ENCODE peak calls at places on chromosomes 13 and 19, in five cellular contexts. One of them, this sample, is unnamed. For H3K27me3, the result is how much of the 10 kb centered on the place peaks cover.

GRCh38 chr19:42284641-42285341 is 15.7 kb downstream of the CIC start:
- DNase-seq in neural progenitor cell: peak
- DNase-seq in PC-3: no peak
- DNase-seq in fibroblast of lung: no peak
- DNase-seq in H1: peak
- DNase-seq in this sample: no peak

GRCh38 chr19:44164673-44165512 is at the start of gene ZNF226:
- DNase-seq in neural progenitor cell: peak
- DNase-seq in PC-3: peak
- DNase-seq in H1: peak
- DNase-seq in fibroblast of lung: peak
- DNase-seq in this sample: peak

GRCh38 chr13:45872574-45872973 is 21.0 kb upstream of the SIAH3 start:
- DNase-seq in fibroblast of lung: no peak
- DNase-seq in H1: no peak
- DNase-seq in PC-3: no peak
- DNase-seq in neural progenitor cell: no peak
- DNase-seq in this sample: no peak

GRCh38 chr13:112521073-112521685 is 66.8 kb downstream of the TUBGCP3 start:
- DNase-seq in neural progenitor cell: no peak
- DNase-seq in PC-3: no peak
- DNase-seq in H1: peak
- DNase-seq in fibroblast of lung: peak
- DNase-seq in this sample: no peak

GRCh38 chr19:46614114-46614701 is 10.7 kb downstream of the PTGIR start:
- DNase-seq in H1: peak
- DNase-seq in fibroblast of lung: peak
- DNase-seq in PC-3: peak
- DNase-seq in neural progenitor cell: peak
- DNase-seq in this sample: no peak

GRCh38 chr13:114264886-114265611 is 16.4 kb upstream of the UPF3A start:
- DNase-seq in neural progenitor cell: no peak
- DNase-seq in H1: no peak
- DNase-seq in PC-3: no peak
- DNase-seq in fibroblast of lung: peak
- DNase-seq in this sample: no peak

GRCh38 chr19:13838943-13839192 is 38.1 kb upstream of the NANOS3 start:
- DNase-seq in PC-3: no peak
- DNase-seq in fibroblast of lung: no peak
- DNase-seq in H1: no peak
- DNase-seq in neural progenitor cell: no peak
- DNase-seq in this sample: no peak

GRCh38 chr13:109346060-109346459 is 440.3 kb downstream of the IRS2 start:
- DNase-seq in fibroblast of lung: no peak
- DNase-seq in H1: no peak
- DNase-seq in neural progenitor cell: no peak
- DNase-seq in PC-3: no peak
- DNase-seq in this sample: no peak

GRCh38 chr13:44159633-44160279 is 213.9 kb upstream of the SERP2 start:
- DNase-seq in H1: no peak
- DNase-seq in neural progenitor cell: no peak
- DNase-seq in fibroblast of lung: peak
- DNase-seq in PC-3: peak
- DNase-seq in this sample: peak

GRCh38 chr13:48184260-48184659 is 48.7 kb upstream of the ITM2B start:
- DNase-seq in neural progenitor cell: no peak
- DNase-seq in fibroblast of lung: no peak
- DNase-seq in H1: no peak
- DNase-seq in PC-3: no peak
- DNase-seq in this sample: no peak

GRCh38 chr13:24023073-24023472 is 125.8 kb upstream of the C1QTNF9B start:
- DNase-seq in PC-3: no peak
- DNase-seq in neural progenitor cell: no peak
- DNase-seq in H1: no peak
- DNase-seq in fibroblast of lung: no peak
- DNase-seq in this sample: no peak

GRCh38 chr13:64723735-64724134 is 2506.4 kb downstream of the PCDH9 start:
- DNase-seq in PC-3: peak
- DNase-seq in fibroblast of lung: peak
- DNase-seq in H1: no peak
- DNase-seq in neural progenitor cell: no peak
- DNase-seq in this sample: peak

GRCh38 chr19:42286349-42287016 is 15.4 kb upstream of the PRR19 start:
- DNase-seq in fibroblast of lung: peak
- DNase-seq in H1: no peak
- DNase-seq in PC-3: no peak
- DNase-seq in neural progenitor cell: no peak
- DNase-seq in this sample: no peak

GRCh38 chr13:79448413-79448812 is 32.5 kb upstream of the NDFIP2 start:
- DNase-seq in fibroblast of lung: peak
- DNase-seq in PC-3: no peak
- DNase-seq in neural progenitor cell: no peak
- DNase-seq in H1: no peak
- DNase-seq in this sample: no peak

GRCh38 chr19:13334801-13335481 is 171.3 kb downstream of the CACNA1A start:
- DNase-seq in neural progenitor cell: no peak
- DNase-seq in fibroblast of lung: no peak
- DNase-seq in PC-3: peak
- DNase-seq in H1: no peak
- DNase-seq in this sample: no peak

GRCh38 chr19:2523630-2524311 is 47.8 kb downstream of the GADD45B start:
- DNase-seq in PC-3: no peak
- DNase-seq in fibroblast of lung: peak
- DNase-seq in neural progenitor cell: peak
- DNase-seq in H1: no peak
- DNase-seq in this sample: no peak

GRCh38 chr13:30362869-30363268 is 55.5 kb upstream of the KATNAL1 start:
- DNase-seq in PC-3: no peak
- DNase-seq in neural progenitor cell: no peak
- DNase-seq in H1: no peak
- DNase-seq in fibroblast of lung: no peak
- DNase-seq in this sample: no peak

GRCh38 chr19:48654299-48655059 is 8.5 kb upstream of the CA11 start:
- DNase-seq in neural progenitor cell: no peak
- DNase-seq in PC-3: no peak
- DNase-seq in fibroblast of lung: peak
- DNase-seq in H1: no peak
- DNase-seq in this sample: no peak

GRCh38 chr13:23778879-23779278 is 110.3 kb downstream of the MIPEP start:
- DNase-seq in H1: no peak
- DNase-seq in fibroblast of lung: peak
- DNase-seq in neural progenitor cell: no peak
- DNase-seq in PC-3: peak
- DNase-seq in this sample: no peak

GRCh38 chr13:62130016-62130970 is 714.6 kb upstream of the PCDH20 start:
- DNase-seq in H1: no peak
- DNase-seq in PC-3: no peak
- DNase-seq in fibroblast of lung: no peak
- DNase-seq in neural progenitor cell: peak
- DNase-seq in this sample: no peak

GRCh38 chr13:39971526-39971925 is 316.1 kb downstream of the COG6 start:
- DNase-seq in fibroblast of lung: no peak
- DNase-seq in neural progenitor cell: no peak
- DNase-seq in PC-3: no peak
- DNase-seq in H1: no peak
- DNase-seq in this sample: no peak

GRCh38 chr19:19539738-19540703 is 2.0 kb downstream of the CILP2 start:
- DNase-seq in PC-3: peak
- DNase-seq in fibroblast of lung: peak
- DNase-seq in H1: peak
- DNase-seq in neural progenitor cell: peak
- DNase-seq in this sample: peak

GRCh38 chr13:52371736-52372247 is 34.2 kb downstream of the THSD1 start:
- DNase-seq in H1: no peak
- DNase-seq in neural progenitor cell: peak
- DNase-seq in fibroblast of lung: peak
- DNase-seq in PC-3: peak
- DNase-seq in this sample: no peak

GRCh38 chr13:90414691-90415596 is 932.5 kb upstream of the MIR17HG start:
- DNase-seq in fibroblast of lung: peak
- DNase-seq in neural progenitor cell: no peak
- DNase-seq in PC-3: peak
- DNase-seq in H1: no peak
- DNase-seq in this sample: no peak

GRCh38 chr13:33015791-33016323 is 366 bp upstream of the KL start:
- DNase-seq in fibroblast of lung: no peak
- DNase-seq in neural progenitor cell: peak
- DNase-seq in PC-3: no peak
- DNase-seq in H1: peak
- DNase-seq in this sample: no peak

GRCh38 chr13:50224534-50224933 is 209.3 kb downstream of the KCNRG start:
- DNase-seq in H1: no peak
- DNase-seq in PC-3: peak
- DNase-seq in neural progenitor cell: no peak
- DNase-seq in fibroblast of lung: peak
- DNase-seq in this sample: no peak

DNA sequence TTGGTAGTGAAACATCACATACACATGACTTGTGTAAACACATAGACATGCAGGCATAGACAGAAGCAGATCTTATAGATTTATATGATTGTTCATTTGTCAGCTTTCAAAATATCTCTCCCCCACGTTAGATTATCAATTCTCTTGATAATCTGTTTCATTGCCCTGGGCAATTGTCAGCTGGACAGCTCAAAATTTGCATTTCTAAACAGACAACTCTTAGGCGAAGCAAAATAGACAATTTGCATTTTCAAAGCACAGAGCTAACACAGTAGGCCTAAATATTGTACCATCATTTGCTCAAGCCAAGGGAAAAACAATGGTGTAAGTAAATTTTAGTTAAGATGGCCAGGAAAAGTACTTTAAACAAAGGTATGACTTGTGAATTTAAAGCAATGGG is 24.0 kb upstream of the KBTBD6 start:
- DNase-seq in neural progenitor cell: no peak
- DNase-seq in PC-3: no peak
- DNase-seq in H1: no peak
- DNase-seq in fibroblast of lung: no peak
- DNase-seq in this sample: no peak
- TF ChIP-seq EZH2 in neural progenitor cell: no peak
- TF ChIP-seq EZH2 in PC-3: no peak
- TF ChIP-seq EZH2 in H1: no peak
- TF ChIP-seq EZH2 in fibroblast of lung: no peak
- TF ChIP-seq EZH2 in this sample: no peak

DNA sequence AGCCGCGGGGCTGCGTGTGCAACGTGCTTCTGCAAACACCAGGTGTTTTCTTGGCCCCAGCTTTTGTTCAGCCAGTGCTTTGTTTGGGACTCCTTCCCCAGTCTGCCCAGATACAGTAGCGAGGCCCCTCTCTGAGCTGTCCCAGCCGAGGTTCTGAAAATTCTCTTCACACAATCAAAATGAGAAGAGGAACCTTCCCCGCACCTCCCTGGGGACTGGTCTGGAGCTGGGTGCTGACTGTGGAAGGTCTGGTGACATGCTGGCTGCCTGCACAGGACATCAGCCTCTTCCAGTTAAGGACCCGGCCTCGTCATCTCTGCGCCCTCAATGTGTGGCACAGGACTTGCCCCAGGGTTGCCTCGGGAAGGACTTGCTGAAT is 4.2 kb downstream of the ATP4A start:
- DNase-seq in PC-3: no peak
- DNase-seq in neural progenitor cell: peak
- DNase-seq in fibroblast of lung: no peak
- DNase-seq in H1: no peak
- DNase-seq in this sample: no peak
- H3K27me3 ChIP-seq in PC-3: under half
- H3K27me3 ChIP-seq in neural progenitor cell: half or more
- H3K27me3 ChIP-seq in fibroblast of lung: under half
- H3K27me3 ChIP-seq in H1: under half
- H3K27me3 ChIP-seq in this sample: under half

DNA sequence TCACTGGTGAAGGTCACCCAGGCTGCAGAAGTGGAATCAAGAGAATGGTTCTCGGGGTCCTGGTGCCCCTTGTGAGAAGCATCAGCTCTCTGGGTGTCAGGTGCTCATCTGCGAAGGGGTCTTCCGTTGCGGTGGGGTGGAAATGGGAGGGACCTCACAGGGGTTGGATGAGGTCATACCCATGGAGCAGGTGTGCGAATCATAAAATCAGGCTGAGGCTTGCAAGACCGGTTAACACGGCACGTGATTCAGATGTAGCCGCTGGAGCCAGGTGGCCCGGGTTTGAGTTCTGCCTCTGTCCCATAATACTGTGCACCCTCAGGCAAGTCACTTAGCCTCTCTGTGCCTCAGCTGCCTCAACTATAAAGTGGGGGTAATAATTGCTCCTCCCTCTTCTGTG is 3.9 kb upstream of the KLK15 start:
- DNase-seq in PC-3: no peak
- DNase-seq in fibroblast of lung: no peak
- DNase-seq in neural progenitor cell: no peak
- DNase-seq in H1: no peak
- DNase-seq in this sample: peak
- H3K27ac ChIP-seq in PC-3: no peak
- H3K27ac ChIP-seq in fibroblast of lung: no peak
- H3K27ac ChIP-seq in neural progenitor cell: no peak
- H3K27ac ChIP-seq in H1: no peak
- H3K27ac ChIP-seq in this sample: no peak

GRCh38 chr19:18416778-18417249 is 2.4 kb upstream of the SSBP4 start:
- DNase-seq in H1: peak
- DNase-seq in PC-3: peak
- DNase-seq in fibroblast of lung: peak
- DNase-seq in neural progenitor cell: peak
- DNase-seq in this sample: no peak

GRCh38 chr19:18419195-18419698 is at the start of gene SSBP4:
- DNase-seq in PC-3: peak
- DNase-seq in H1: peak
- DNase-seq in fibroblast of lung: peak
- DNase-seq in neural progenitor cell: peak
- DNase-seq in this sample: no peak

GRCh38 chr19:18418034-18418724 is 1.0 kb upstream of the SSBP4 start:
- DNase-seq in PC-3: no peak
- DNase-seq in neural progenitor cell: no peak
- DNase-seq in H1: no peak
- DNase-seq in fibroblast of lung: no peak
- DNase-seq in this sample: no peak

GRCh38 chr19:18418725-18419194 is 438 bp upstream of the SSBP4 start:
- DNase-seq in fibroblast of lung: no peak
- DNase-seq in H1: no peak
- DNase-seq in neural progenitor cell: no peak
- DNase-seq in PC-3: no peak
- DNase-seq in this sample: no peak

DNA sequence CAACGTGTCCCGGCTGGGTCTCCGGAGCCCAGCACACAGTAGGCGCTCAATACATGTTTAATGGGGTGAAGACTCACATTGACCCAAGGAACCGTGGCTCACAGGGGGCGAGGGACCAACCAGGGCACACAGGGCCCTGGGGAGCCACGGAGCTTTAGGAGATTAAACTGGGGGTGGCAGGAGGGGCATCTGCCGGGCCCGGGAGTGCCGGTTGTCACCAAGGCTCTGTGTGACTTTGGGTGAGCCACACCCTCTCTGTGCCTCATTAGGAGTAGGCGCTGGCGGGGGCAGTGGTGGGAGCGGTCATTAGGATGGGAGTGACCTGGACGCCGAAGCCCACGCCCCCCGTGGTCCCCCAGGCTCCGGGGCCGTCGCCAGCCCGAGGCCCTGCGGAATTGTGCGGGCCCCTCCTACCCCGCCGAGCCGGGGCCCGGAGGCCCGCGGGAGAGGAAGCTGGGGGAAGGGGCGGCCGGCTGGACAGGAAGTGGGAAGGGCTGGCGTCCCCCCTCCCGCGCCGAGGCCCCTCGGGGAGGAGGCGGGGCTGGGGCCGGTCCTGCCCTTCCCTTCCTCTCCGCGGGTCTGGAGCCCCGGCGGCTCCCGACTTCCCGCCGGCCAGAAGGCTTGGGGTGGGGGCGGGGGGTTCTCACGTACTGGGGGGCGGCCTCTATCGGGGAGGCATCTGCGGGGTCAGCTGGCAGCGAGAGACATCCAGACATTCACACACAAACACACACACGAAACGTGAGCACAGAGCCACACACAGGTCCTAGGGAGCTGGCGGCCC is 1.8 kb upstream of the SSBP4 start:
- DNase-seq in fibroblast of lung: peak
- DNase-seq in H1: peak
- DNase-seq in neural progenitor cell: peak
- DNase-seq in PC-3: peak
- DNase-seq in this sample: no peak
- TF ChIP-seq EZH2 in fibroblast of lung: no peak
- TF ChIP-seq EZH2 in H1: no peak
- TF ChIP-seq EZH2 in neural progenitor cell: no peak
- TF ChIP-seq EZH2 in PC-3: no peak
- TF ChIP-seq EZH2 in this sample: no peak

This sample was measured in keratinocyte.